ENCODE peak calls at places on chromosomes 11 and 22, in six cellular contexts. D is Right ventricle myocardium inferior, I is fibroblast of lung, L is amygdala, V is NCI-H1105 treated with DMSO at 0.1 percent for 48 hours, B is T-helper 1 cell. M is an unnamed sample.

GRCh38 chr11:98507208-98507607 is 513.5 kb upstream of the CNTN5 start:
- DNase-seq in B (no peak), L (no peak), D (no peak), I (no peak), V (no peak), M (no peak)

GRCh38 chr11:112057170-112057569 is 16.6 kb downstream of the PIH1D2 start:
- DNase-seq in D (no peak), B (no peak), L (no peak), V (no peak), I (no peak), M (no peak)

GRCh38 chr11:2516276-2517015 is 71.6 kb downstream of the KCNQ1 start:
- DNase-seq in L (no peak), I (no peak), D (peak; percentile 20), B (no peak), V (no peak), M (no peak)

GRCh38 chr11:60348116-60348515 is 21.1 kb downstream of the MS4A6E start:
- DNase-seq in D (no peak), L (no peak), B (no peak), I (no peak), V (no peak), M (no peak)

GRCh38 chr22:36379593-36380361 is 8.0 kb downstream of the MYH9 start:
- DNase-seq in V (no peak), B (peak; percentile 43), I (peak; percentile 64), L (no peak), D (no peak), M (no peak)

GRCh38 chr11:101686514-101686913 is 102.7 kb upstream of the TRPC6 start:
- DNase-seq in L (no peak), B (no peak), I (peak; percentile 90), D (no peak), V (no peak), M (no peak)

GRCh38 chr11:66462911-66463310 is 3.8 kb upstream of the PELI3 start:
- DNase-seq in L (no peak), V (no peak), B (no peak), D (no peak), I (no peak), M (no peak)

GRCh38 chr11:8313504-8314090 is 49.9 kb upstream of the LMO1 start:
- DNase-seq in B (no peak), L (no peak), D (no peak), V (no peak), I (no peak), M (no peak)

GRCh38 chr11:61026121-61027031 is 54.9 kb downstream of the CD6 start:
- DNase-seq in D (no peak), V (no peak), L (no peak), B (peak; percentile 49), I (no peak), M (no peak)

GRCh38 chr11:78961938-78962701 is 387.5 kb upstream of the NARS2 start:
- DNase-seq in V (peak; percentile 66), I (peak; percentile 68), D (no peak), B (no peak), L (peak; percentile 13), M (peak; percentile 28)

GRCh38 chr11:76622481-76623094 is 48.0 kb downstream of the LRRC32 start:
- DNase-seq in B (no peak), I (no peak), D (no peak), V (no peak), L (no peak), M (no peak)

GRCh38 chr11:102911758-102912481 is 37.1 kb upstream of the MMP12 start:
- DNase-seq in B (no peak), V (no peak), I (no peak), L (no peak), D (no peak), M (no peak)

GRCh38 chr11:104094576-104094975 is 58.1 kb downstream of the DDI1 start:
- DNase-seq in B (no peak), V (no peak), I (peak; percentile 67), D (no peak), L (no peak), M (no peak)